ENCODE peak calls at places on chromosomes 3 and 15, in ten cellular contexts. J, U, D, S, X, O, Y, I, H and C are unnamed samples.

GRCh38 chr3:93843981-93844380 is 129.7 kb downstream of the PROS1 start:
- DNase-seq in U (no peak), Y (no peak), I (no peak), X (no peak), S (peak), O (no peak), D (no peak), H (no peak), J (no peak), C (no peak)

GRCh38 chr3:114706591-114707224 is 412.9 kb downstream of the TIGIT start:
- DNase-seq in S (peak), H (no peak), J (no peak), I (no peak), U (no peak), O (no peak), X (no peak), Y (no peak), D (no peak), C (no peak)

GRCh38 chr3:48432411-48433371 is 2.8 kb upstream of the PLXNB1 start:
- DNase-seq in U (peak), I (no peak), O (no peak), X (no peak), Y (no peak), H (no peak), J (peak), D (no peak), S (peak), C (peak)

GRCh38 chr15:79515628-79516027 is 83.5 kb downstream of the MINAR1 start:
- DNase-seq in U (no peak), J (no peak), I (no peak), H (no peak), X (no peak), Y (no peak), D (no peak), S (no peak), O (no peak), C (no peak)

GRCh38 chr15:74399511-74400312 is 32.3 kb upstream of the CYP11A1 start:
- DNase-seq in O (no peak), S (no peak), U (no peak), I (no peak), H (no peak), Y (no peak), J (peak), D (no peak), X (no peak), C (no peak)

GRCh38 chr3:182165234-182165633 is 453.5 kb downstream of the SOX2 start:
- DNase-seq in H (no peak), S (no peak), I (no peak), J (no peak), D (peak), U (no peak), X (no peak), Y (no peak), O (no peak), C (no peak)

GRCh38 chr3:72150634-72151412 is 365.9 kb upstream of the PROK2 start:
- DNase-seq in H (no peak), I (no peak), X (no peak), U (no peak), J (peak), S (peak), Y (no peak), O (no peak), D (peak), C (no peak)

GRCh38 chr3:31220431-31220830 is 312.3 kb upstream of the STT3B start:
- DNase-seq in O (no peak), H (no peak), J (no peak), S (no peak), I (no peak), D (no peak), X (no peak), Y (no peak), U (no peak), C (no peak)

GRCh38 chr3:56839784-56840724 is 38.3 kb upstream of the ARHGEF3 start:
- DNase-seq in S (peak), H (no peak), I (no peak), X (no peak), U (no peak), D (no peak), Y (no peak), O (no peak), J (no peak), C (no peak)

GRCh38 chr3:191340976-191341375 is 10.7 kb upstream of the UTS2B start:
- DNase-seq in H (peak), O (no peak), I (no peak), S (no peak), D (no peak), X (no peak), U (no peak), J (no peak), Y (no peak), C (no peak)

GRCh38 chr15:33975023-33975565 is 6.8 kb downstream of the CHRM5 start:
- DNase-seq in Y (no peak), I (no peak), J (no peak), H (no peak), S (peak), X (no peak), U (no peak), O (no peak), D (no peak), C (no peak)

GRCh38 chr3:152320201-152320617 is 51.5 kb downstream of the MBNL1 start:
- DNase-seq in Y (no peak), I (no peak), D (no peak), X (no peak), J (no peak), O (no peak), S (no peak), H (peak), U (no peak), C (peak)

GRCh38 chr15:68372291-68372811 is 59.6 kb downstream of the ITGA11 start:
- DNase-seq in O (peak), I (no peak), H (peak), J (no peak), Y (no peak), U (no peak), S (peak), X (peak), D (no peak), C (peak)

GRCh38 chr3:56624725-56625124 is 58.3 kb downstream of the TASOR start:
- DNase-seq in H (peak), X (no peak), Y (no peak), D (no peak), J (no peak), U (no peak), S (no peak), O (no peak), I (no peak), C (no peak)

GRCh38 chr15:22936577-22937472 is 43.3 kb downstream of the CYFIP1 start:
- DNase-seq in I (no peak), Y (no peak), D (no peak), J (no peak), U (no peak), H (no peak), X (no peak), O (no peak), S (no peak), C (no peak)

GRCh38 chr3:178699810-178700209 is 163.6 kb downstream of the KCNMB2 start:
- DNase-seq in J (no peak), O (no peak), U (peak), H (no peak), D (no peak), Y (no peak), X (no peak), S (no peak), I (no peak), C (no peak)

GRCh38 chr3:79551325-79551892 is 216.4 kb downstream of the ROBO1 start:
- DNase-seq in O (no peak), U (no peak), H (no peak), D (no peak), S (no peak), Y (no peak), X (no peak), J (no peak), I (no peak), C (no peak)

GRCh38 chr3:151962371-151962770 is 88.9 kb downstream of the SUCNR1 start:
- DNase-seq in Y (no peak), X (no peak), I (no peak), U (no peak), D (no peak), O (no peak), S (no peak), J (no peak), H (no peak), C (no peak)

GRCh38 chr15:75123395-75123794 is 78.3 kb upstream of the C15orf39 start:
- DNase-seq in O (no peak), H (no peak), I (no peak), U (no peak), X (no peak), Y (no peak), S (peak), J (no peak), D (no peak), C (no peak)

GRCh38 chr15:92315144-92315543 is 78.5 kb upstream of the ST8SIA2 start:
- DNase-seq in I (no peak), X (no peak), S (no peak), U (no peak), H (no peak), Y (no peak), D (no peak), O (no peak), J (no peak), C (no peak)

GRCh38 chr3:72128906-72129305 is 344.0 kb upstream of the PROK2 start:
- DNase-seq in S (no peak), I (no peak), U (no peak), H (no peak), X (no peak), J (no peak), D (no peak), O (no peak), Y (no peak), C (no peak)

GRCh38 chr15:27530994-27531393 is 560.0 kb downstream of the GABRG3 start:
- DNase-seq in O (peak), H (no peak), I (no peak), J (no peak), U (no peak), Y (no peak), X (no peak), S (no peak), D (no peak), C (no peak)

GRCh38 chr15:27538325-27538724 is 560.8 kb downstream of the OCA2 start:
- DNase-seq in U (no peak), J (no peak), H (no peak), D (no peak), X (no peak), Y (no peak), S (no peak), O (no peak), I (no peak), C (no peak)

GRCh38 chr15:27541581-27541980 is 557.5 kb downstream of the OCA2 start:
- DNase-seq in J (no peak), H (no peak), S (no peak), U (no peak), O (peak), Y (no peak), I (no peak), D (no peak), X (no peak), C (no peak)

GRCh38 chr15:27532358-27532757 is 561.4 kb downstream of the GABRG3 start:
- DNase-seq in X (no peak), J (no peak), S (no peak), H (peak), D (no peak), I (no peak), Y (no peak), O (no peak), U (no peak), C (no peak)

GRCh38 chr15:27535445-27536129 is 563.5 kb downstream of the OCA2 start:
- DNase-seq in D (no peak), X (no peak), I (peak), S (no peak), U (no peak), Y (no peak), H (no peak), O (no peak), J (no peak), C (peak)
- TF ChIP-seq EP300 in D (no peak), X (no peak), I (no peak), S (no peak), U (no peak), Y (no peak), H (no peak), O (no peak), J (no peak), C (no peak)

DNA sequence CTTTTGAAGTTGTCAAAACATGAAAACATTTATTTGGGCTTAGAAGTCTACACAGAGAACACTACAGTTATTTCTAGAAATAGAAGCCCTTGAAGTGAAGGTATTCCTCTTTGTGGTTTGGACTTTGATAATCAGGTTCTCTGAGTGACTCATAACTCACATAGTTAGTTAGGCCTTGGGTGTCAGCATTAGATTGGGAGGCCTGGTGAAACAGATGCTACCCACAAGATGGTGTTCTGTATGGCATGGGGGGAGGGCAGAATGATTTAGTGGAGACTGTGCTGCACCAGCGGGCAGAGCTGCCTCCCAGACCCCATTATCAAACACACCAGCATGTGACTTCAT is 108.9 kb upstream of the ETV5 start:
- DNase-seq in O (no peak), X (no peak), S (no peak), H (no peak), U (no peak), J (no peak), I (no peak), Y (no peak), D (no peak), C (no peak)
- TF ChIP-seq EP300 in O (no peak), X (no peak), S (no peak), H (no peak), U (no peak), J (no peak), I (no peak), Y (no peak), D (no peak), C (no peak)

GRCh38 chr3:105938101-105938500 is 69.3 kb upstream of the CBLB start:
- DNase-seq in U (no peak), X (no peak), D (no peak), J (no peak), I (no peak), Y (no peak), H (no peak), S (no peak), O (no peak), C (peak)
- TF ChIP-seq EP300 in U (no peak), X (no peak), D (no peak), J (no peak), I (no peak), Y (no peak), H (no peak), S (no peak), O (no peak), C (no peak)

DNA sequence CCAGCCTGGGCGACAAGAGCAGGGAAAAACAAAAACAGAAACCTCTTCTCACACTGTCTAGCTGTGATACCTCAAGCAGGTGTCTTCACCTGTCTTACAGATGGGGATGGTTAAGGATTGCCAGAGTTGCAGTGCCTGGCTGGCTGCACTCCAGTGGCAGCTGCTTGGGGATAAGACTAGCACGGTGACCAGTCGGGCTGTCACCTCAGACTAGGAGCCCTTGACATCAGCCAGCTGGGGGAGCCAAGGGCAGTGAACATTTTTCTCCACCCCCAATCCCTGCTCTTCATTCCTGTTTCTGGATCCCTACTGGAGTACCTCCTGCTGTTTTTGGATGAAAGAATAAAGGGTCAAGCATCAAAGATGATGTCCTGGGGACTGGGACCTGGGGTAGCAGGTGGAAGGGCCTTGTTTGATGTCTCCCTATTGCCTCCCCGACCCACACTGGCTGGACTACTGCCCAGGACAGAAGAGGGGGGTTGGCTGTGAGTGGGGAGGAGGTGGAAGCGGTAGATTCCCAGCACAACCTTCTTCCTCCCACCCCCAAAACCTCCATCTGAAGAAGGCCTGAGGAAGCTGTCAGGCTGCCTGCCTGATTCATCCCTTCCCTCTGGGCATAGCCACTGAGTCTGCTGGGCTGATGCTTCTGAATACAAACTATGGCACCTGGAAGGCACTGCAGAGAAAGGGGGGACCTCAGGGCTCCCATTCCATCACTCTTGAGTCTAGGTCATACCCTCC is 7.0 kb upstream of the CPNE9 start:
- DNase-seq in X (no peak), U (no peak), D (no peak), H (no peak), Y (no peak), O (no peak), J (no peak), I (no peak), S (no peak), C (no peak)
- TF ChIP-seq EP300 in X (no peak), U (no peak), D (no peak), H (no peak), Y (no peak), O (no peak), J (no peak), I (no peak), S (no peak), C (no peak)

GRCh38 chr3:106276755-106277612 is 408.2 kb upstream of the CBLB start:
- DNase-seq in O (no peak), Y (no peak), D (no peak), X (no peak), I (no peak), U (no peak), H (no peak), J (no peak), S (no peak), C (no peak)
- TF ChIP-seq EP300 in O (no peak), Y (no peak), D (no peak), X (no peak), I (no peak), U (no peak), H (no peak), J (no peak), S (no peak), C (no peak)

DNA sequence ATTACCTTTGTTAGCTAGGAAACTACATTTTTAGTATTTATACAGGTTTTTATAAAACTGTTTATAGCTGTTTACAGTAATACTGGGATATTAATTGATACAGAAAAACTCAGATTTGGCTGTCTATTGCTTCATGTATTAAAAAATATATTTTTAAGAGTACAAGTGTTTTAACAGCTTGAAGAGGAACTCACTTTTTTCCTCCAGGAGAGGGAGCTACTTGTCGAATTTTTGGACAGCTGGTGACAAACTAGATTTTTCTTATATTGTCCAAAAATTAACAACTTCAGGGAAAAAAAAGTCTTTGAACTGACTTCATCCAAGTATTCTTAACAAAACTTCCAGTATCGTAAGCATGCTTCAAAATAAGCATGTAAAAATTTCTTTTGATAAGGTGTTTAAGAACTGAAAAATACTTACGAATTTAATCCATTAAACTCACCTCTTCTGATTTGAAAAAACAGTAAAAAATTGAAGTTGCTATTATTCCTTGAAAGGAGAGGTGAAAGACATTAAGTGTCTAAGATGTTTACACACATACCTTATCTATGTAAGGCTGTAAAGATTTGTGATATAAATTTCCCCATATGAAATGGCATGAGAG is 4.0 kb downstream of the DIPK2A start:
- DNase-seq in D (no peak), X (no peak), I (no peak), S (peak), Y (no peak), J (no peak), O (no peak), H (peak), U (no peak), C (no peak)
- TF ChIP-seq EP300 in D (no peak), X (no peak), I (no peak), S (no peak), Y (no peak), J (no peak), O (no peak), H (no peak), U (no peak), C (no peak)